ENCODE peak calls at places on chromosomes 16 and 17, in five cellular contexts. One of them, this sample, is unnamed.

GRCh38 chr16:66399031-66399430 is 28.1 kb upstream of the BEAN1 start:
- DNase-seq in neural progenitor cell: no peak
- DNase-seq in IMR-90: peak; percentile 29
- DNase-seq in HCT116: no peak
- DNase-seq in K562: no peak
- DNase-seq in this sample: no peak

GRCh38 chr16:19766988-19767387 is 48.9 kb downstream of the IQCK start:
- DNase-seq in neural progenitor cell: no peak
- DNase-seq in IMR-90: no peak
- DNase-seq in HCT116: no peak
- DNase-seq in K562: no peak
- DNase-seq in this sample: peak; percentile 41

GRCh38 chr17:82202981-82203380 is 9.7 kb downstream of the CCDC57 start:
- DNase-seq in K562: no peak
- DNase-seq in neural progenitor cell: no peak
- DNase-seq in HCT116: no peak
- DNase-seq in IMR-90: no peak
- DNase-seq in this sample: no peak

GRCh38 chr17:74631468-74632195 is 8.1 kb upstream of the CD300E start:
- DNase-seq in neural progenitor cell: no peak
- DNase-seq in K562: no peak
- DNase-seq in IMR-90: no peak
- DNase-seq in HCT116: no peak
- DNase-seq in this sample: peak; percentile 64

GRCh38 chr16:66946541-66946940 is 11.2 kb downstream of the CES2 start:
- DNase-seq in HCT116: no peak
- DNase-seq in K562: no peak
- DNase-seq in IMR-90: no peak
- DNase-seq in neural progenitor cell: no peak
- DNase-seq in this sample: no peak

GRCh38 chr16:87426423-87427215 is 34.5 kb downstream of the MAP1LC3B start:
- DNase-seq in IMR-90: no peak
- DNase-seq in K562: no peak
- DNase-seq in neural progenitor cell: no peak
- DNase-seq in HCT116: no peak
- DNase-seq in this sample: no peak

GRCh38 chr16:31080756-31081419 is 6.7 kb downstream of the ZNF646 start:
- DNase-seq in K562: no peak
- DNase-seq in IMR-90: no peak
- DNase-seq in neural progenitor cell: no peak
- DNase-seq in HCT116: no peak
- DNase-seq in this sample: no peak

GRCh38 chr17:77697480-77698400 is 260.8 kb upstream of the TNRC6C start:
- DNase-seq in IMR-90: no peak
- DNase-seq in neural progenitor cell: no peak
- DNase-seq in HCT116: no peak
- DNase-seq in K562: no peak
- DNase-seq in this sample: peak; percentile 46

GRCh38 chr17:75096082-75096625 is 8.4 kb downstream of the SLC16A5 start:
- DNase-seq in neural progenitor cell: no peak
- DNase-seq in K562: peak; percentile 98
- DNase-seq in HCT116: peak; percentile 95
- DNase-seq in IMR-90: peak; percentile 69
- DNase-seq in this sample: peak; percentile 83

GRCh38 chr17:82382933-82383255 is 11.3 kb downstream of the UTS2R start:
- DNase-seq in K562: no peak
- DNase-seq in neural progenitor cell: no peak
- DNase-seq in IMR-90: no peak
- DNase-seq in HCT116: no peak
- DNase-seq in this sample: no peak

GRCh38 chr16:50601341-50601740 is 53.1 kb downstream of the NKD1 start:
- DNase-seq in K562: no peak
- DNase-seq in HCT116: no peak
- DNase-seq in IMR-90: no peak
- DNase-seq in neural progenitor cell: no peak
- DNase-seq in this sample: no peak

GRCh38 chr17:6070280-6070894 is at the start of gene WSCD1:
- DNase-seq in IMR-90: no peak
- DNase-seq in K562: no peak
- DNase-seq in neural progenitor cell: peak; percentile 81
- DNase-seq in HCT116: no peak
- DNase-seq in this sample: peak; percentile 76

GRCh38 chr17:27666831-27667560 is 36.0 kb downstream of the LGALS9 start:
- DNase-seq in HCT116: no peak
- DNase-seq in neural progenitor cell: no peak
- DNase-seq in IMR-90: no peak
- DNase-seq in K562: no peak
- DNase-seq in this sample: peak; percentile 32

GRCh38 chr16:53898993-53899392 is 195.0 kb downstream of the FTO start:
- DNase-seq in HCT116: no peak
- DNase-seq in IMR-90: no peak
- DNase-seq in neural progenitor cell: no peak
- DNase-seq in K562: no peak
- DNase-seq in this sample: no peak

GRCh38 chr17:1882836-1883235 is 53.0 kb downstream of the RPA1 start:
- DNase-seq in neural progenitor cell: peak; percentile 66
- DNase-seq in HCT116: no peak
- DNase-seq in IMR-90: peak; percentile 24
- DNase-seq in K562: peak; percentile 33
- DNase-seq in this sample: peak; percentile 82

GRCh38 chr16:5516115-5516514 is 418.5 kb upstream of the EEF2KMT start:
- DNase-seq in neural progenitor cell: no peak
- DNase-seq in K562: no peak
- DNase-seq in IMR-90: no peak
- DNase-seq in HCT116: peak; percentile 10
- DNase-seq in this sample: no peak

GRCh38 chr17:30477758-30478115 is 529 bp downstream of the GOSR1 start:
- DNase-seq in IMR-90: peak; percentile 19
- DNase-seq in HCT116: no peak
- DNase-seq in neural progenitor cell: no peak
- DNase-seq in K562: peak; percentile 23
- DNase-seq in this sample: no peak

DNA sequence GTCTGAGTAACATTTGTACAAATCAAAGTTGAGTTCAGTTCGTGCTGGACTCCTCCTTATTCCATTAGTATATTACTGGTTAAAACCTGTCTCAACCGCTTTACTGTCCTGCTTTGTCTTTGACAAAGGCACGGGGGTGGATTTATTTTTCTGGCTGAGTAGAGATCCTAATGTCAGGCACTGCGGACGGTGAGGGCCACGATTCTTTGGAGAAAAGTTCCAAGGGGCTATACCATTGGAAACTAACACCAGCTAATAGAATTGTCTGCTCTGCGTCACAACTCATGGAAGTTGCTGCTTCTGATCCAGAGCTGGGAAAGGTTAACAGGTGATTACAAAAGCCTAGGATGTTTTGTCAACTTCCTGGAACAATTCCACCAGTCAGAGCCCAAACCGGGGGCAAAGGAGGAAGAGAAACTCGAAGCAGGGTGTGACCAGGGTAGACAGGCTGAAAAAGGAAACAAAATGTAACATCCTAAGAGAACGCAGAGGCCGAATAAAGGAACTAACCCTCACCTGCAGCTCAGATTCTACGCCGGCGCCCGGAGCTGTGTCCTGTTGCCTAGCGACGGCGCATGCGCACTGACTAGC is 12.4 kb downstream of the TAT start:
- DNase-seq in HCT116: no peak
- DNase-seq in K562: no peak
- DNase-seq in IMR-90: no peak
- DNase-seq in neural progenitor cell: peak; percentile 57
- DNase-seq in this sample: no peak
- H3K9ac ChIP-seq in HCT116: peak overlapping the region; percentile 55
- H3K9ac ChIP-seq in K562: peak overlapping the region; percentile 80
- H3K9ac ChIP-seq in IMR-90: peak overlapping the region; percentile 22
- H3K9ac ChIP-seq in neural progenitor cell: peak overlapping the region; percentile 6
- H3K9ac ChIP-seq in this sample: peak overlapping the region; percentile 83

GRCh38 chr17:58339775-58340622 is 11.4 kb upstream of the TSPOAP1 start:
- DNase-seq in K562: no peak
- DNase-seq in neural progenitor cell: no peak
- DNase-seq in HCT116: no peak
- DNase-seq in IMR-90: no peak
- DNase-seq in this sample: no peak

GRCh38 chr17:58340623-58340876 is 11.5 kb downstream of the SUPT4H1 start:
- DNase-seq in HCT116: no peak
- DNase-seq in neural progenitor cell: no peak
- DNase-seq in K562: no peak
- DNase-seq in IMR-90: no peak
- DNase-seq in this sample: no peak

GRCh38 chr17:58337600-58338453 is 9.2 kb upstream of the TSPOAP1 start:
- DNase-seq in HCT116: no peak
- DNase-seq in IMR-90: peak; percentile 96
- DNase-seq in neural progenitor cell: peak; percentile 75
- DNase-seq in K562: peak; percentile 96
- DNase-seq in this sample: peak; percentile 95

GRCh38 chr17:58338454-58338841 is 9.9 kb upstream of the TSPOAP1 start:
- DNase-seq in HCT116: no peak
- DNase-seq in K562: no peak
- DNase-seq in IMR-90: no peak
- DNase-seq in neural progenitor cell: no peak
- DNase-seq in this sample: no peak

GRCh38 chr17:58338907-58339774 is 10.5 kb upstream of the TSPOAP1 start:
- DNase-seq in HCT116: no peak
- DNase-seq in IMR-90: peak; percentile 88
- DNase-seq in neural progenitor cell: peak; percentile 26
- DNase-seq in K562: peak; percentile 93
- DNase-seq in this sample: peak; percentile 94
- H3K4me1 ChIP-seq in HCT116: peaks cover 17% of the 10 kb centered on the region
- H3K4me1 ChIP-seq in IMR-90: peaks cover 38% of the 10 kb centered on the region
- H3K4me1 ChIP-seq in neural progenitor cell: peaks cover 18% of the 10 kb centered on the region
- H3K4me1 ChIP-seq in K562: peaks cover 54% of the 10 kb centered on the region
- H3K4me1 ChIP-seq in this sample: peaks cover 6% of the 10 kb centered on the region

GRCh38 chr16:8712589-8713361 is 38.4 kb downstream of the ABAT start:
- DNase-seq in HCT116: no peak
- DNase-seq in neural progenitor cell: peak; percentile 78
- DNase-seq in K562: peak; percentile 3
- DNase-seq in IMR-90: no peak
- DNase-seq in this sample: peak; percentile 73
- H3K9ac ChIP-seq in HCT116: no peak overlapping the region
- H3K9ac ChIP-seq in neural progenitor cell: no peak overlapping the region
- H3K9ac ChIP-seq in K562: no peak overlapping the region
- H3K9ac ChIP-seq in IMR-90: no peak overlapping the region
- H3K9ac ChIP-seq in this sample: no peak overlapping the region

DNA sequence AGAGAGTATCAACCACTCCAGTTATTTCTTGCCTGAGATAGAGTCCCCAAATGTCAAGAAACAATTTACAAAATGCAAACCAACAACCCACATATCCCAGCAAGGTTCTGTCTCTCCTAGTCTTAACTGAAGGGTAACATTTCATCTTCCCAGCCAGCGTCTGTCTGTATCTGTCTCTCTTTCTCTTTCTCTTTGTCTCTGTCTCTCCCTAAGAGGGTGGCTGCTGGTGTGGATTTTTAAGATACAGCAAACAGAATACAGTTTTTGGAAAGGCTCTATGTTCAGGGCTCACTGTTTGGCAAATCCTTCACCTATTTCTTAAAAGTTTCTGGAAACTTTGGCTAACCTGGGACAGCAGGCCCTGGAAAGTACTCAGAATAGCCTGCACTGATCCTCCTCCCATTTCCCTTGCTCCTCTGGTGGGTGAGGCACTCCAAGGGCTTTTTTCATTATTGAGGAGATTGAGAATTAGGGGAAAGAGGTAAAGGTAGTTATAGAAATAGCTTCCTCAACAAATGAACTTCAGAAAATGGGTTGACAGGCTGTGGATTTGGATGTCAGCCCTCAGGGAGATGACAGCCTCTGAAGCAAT is 6.2 kb downstream of the HOXB4 start:
- DNase-seq in IMR-90: no peak
- DNase-seq in K562: peak; percentile 11
- DNase-seq in neural progenitor cell: no peak
- DNase-seq in HCT116: no peak
- DNase-seq in this sample: no peak
- H3K4me1 ChIP-seq in IMR-90: peaks cover 34% of the 10 kb centered on the region
- H3K4me1 ChIP-seq in K562: peaks cover 69% of the 10 kb centered on the region
- H3K4me1 ChIP-seq in neural progenitor cell: no peaks in the 10 kb centered on the region
- H3K4me1 ChIP-seq in HCT116: no peaks in the 10 kb centered on the region
- H3K4me1 ChIP-seq in this sample: peaks cover 13% of the 10 kb centered on the region

DNA sequence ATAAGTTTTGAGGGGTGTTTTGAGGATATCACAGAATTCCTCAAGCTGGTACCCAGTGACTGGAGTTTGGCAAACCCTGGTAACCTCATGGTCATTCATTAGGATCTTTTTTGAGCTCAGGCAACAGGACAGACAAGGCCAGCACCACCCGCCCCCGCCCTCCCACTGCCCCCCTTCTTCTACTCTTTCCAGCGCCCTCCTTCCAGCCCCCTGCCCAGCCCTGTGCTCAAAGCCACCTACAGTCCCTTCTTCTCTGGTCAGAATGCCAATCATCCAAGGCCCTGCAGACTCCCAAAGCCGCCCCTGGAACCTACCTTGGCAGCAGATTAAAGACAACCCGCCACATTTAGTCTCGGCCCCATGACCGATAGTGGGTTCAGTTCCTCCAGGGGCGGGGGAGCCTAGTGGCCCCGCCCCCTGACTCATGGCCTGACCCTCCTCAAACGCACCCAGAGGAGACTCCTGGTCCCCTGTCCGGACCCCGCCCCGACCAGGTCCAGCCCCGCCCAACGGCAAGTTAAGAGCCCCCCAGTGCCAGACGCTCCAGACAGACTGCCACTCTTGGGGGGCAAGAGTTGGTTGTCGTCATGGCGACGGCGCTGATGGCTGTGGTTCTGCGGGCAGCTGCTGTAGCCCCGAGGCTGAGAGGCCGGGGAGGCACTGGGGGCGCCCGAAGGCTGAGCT is at the start of gene NAGS:
- DNase-seq in neural progenitor cell: peak; percentile 63
- DNase-seq in IMR-90: no peak
- DNase-seq in HCT116: no peak
- DNase-seq in K562: peak; percentile 58
- DNase-seq in this sample: peak; percentile 89
- H3K9ac ChIP-seq in neural progenitor cell: no peak within 1 kb of the TSS
- H3K9ac ChIP-seq in IMR-90: no peak within 1 kb of the TSS
- H3K9ac ChIP-seq in HCT116: peak within 1 kb of the TSS; percentile 86
- H3K9ac ChIP-seq in K562: peak within 1 kb of the TSS; percentile 65
- H3K9ac ChIP-seq in this sample: no peak within 1 kb of the TSS